ENCODE peak calls at places on chromosomes 1 and 21, in five cellular contexts. B, P, X, Y and R are unnamed samples.
A peak's percentile ranks its signal among the peaks of the same experiment; 100 is the strongest.

GRCh38 chr1:35047188-35047858 is 15.6 kb upstream of the ZMYM6 start:
- DNase-seq in B (no peak), P (no peak), X (peak; percentile 89), Y (peak; percentile 98), R (peak; percentile 69)

GRCh38 chr1:155309423-155310021 is 856 bp downstream of the FDPS start:
- DNase-seq in B (no peak), P (no peak), X (peak; percentile 40), Y (peak; percentile 44), R (peak; percentile 30)

GRCh38 chr21:40054403-40054802 is 187.2 kb downstream of the PCP4 start:
- DNase-seq in B (no peak), P (no peak), X (no peak), Y (peak; percentile 27), R (peak; percentile 15)

GRCh38 chr1:47870480-47870879 is 126.7 kb downstream of the TRABD2B start:
- DNase-seq in B (no peak), P (no peak), X (no peak), Y (peak; percentile 9), R (no peak)

GRCh38 chr21:42195378-42196031 is 23.4 kb upstream of the ABCG1 start:
- DNase-seq in B (no peak), P (no peak), X (no peak), Y (no peak), R (peak; percentile 49)

GRCh38 chr1:209456878-209457277 is 126.6 kb upstream of the CAMK1G start:
- DNase-seq in B (no peak), P (no peak), X (peak; percentile 68), Y (peak; percentile 72), R (no peak)

GRCh38 chr1:178172939-178173338 is 79.0 kb downstream of the RASAL2 start:
- DNase-seq in B (no peak), P (no peak), X (peak; percentile 13), Y (peak; percentile 91), R (no peak)

GRCh38 chr21:28256420-28256831 is 736.3 kb downstream of the LTN1 start:
- DNase-seq in B (no peak), P (no peak), X (no peak), Y (peak; percentile 66), R (no peak)

GRCh38 chr1:11568687-11569086 is 85.5 kb downstream of the FBXO2 start:
- DNase-seq in B (no peak), P (no peak), X (peak; percentile 65), Y (peak; percentile 50), R (no peak)

GRCh38 chr1:50775740-50776139 is 184.3 kb downstream of the FAF1 start:
- DNase-seq in B (no peak), P (no peak), X (no peak), Y (no peak), R (no peak)

GRCh38 chr1:4084053-4084431 is 184.0 kb upstream of the C1orf174 start:
- DNase-seq in B (no peak), P (no peak), X (no peak), Y (no peak), R (no peak)

GRCh38 chr1:1755426-1755825 is 22.8 kb downstream of the NADK start:
- DNase-seq in B (no peak), P (no peak), X (no peak), Y (no peak), R (no peak)

GRCh38 chr1:166730299-166730888 is 108.9 kb upstream of the POGK start:
- DNase-seq in B (no peak), P (no peak), X (peak; percentile 4), Y (peak; percentile 59), R (peak; percentile 74)

GRCh38 chr1:110786802-110787327 is 86.1 kb upstream of the CD53 start:
- DNase-seq in B (no peak), P (no peak), X (no peak), Y (no peak), R (no peak)

GRCh38 chr21:22961248-22961647 is 1963.0 kb downstream of the NCAM2 start:
- DNase-seq in B (no peak), P (no peak), X (no peak), Y (no peak), R (no peak)

GRCh38 chr1:105072850-105073249 is 1323.2 kb downstream of the AMY1C start:
- DNase-seq in B (no peak), P (peak; percentile 23), X (no peak), Y (no peak), R (no peak)

GRCh38 chr1:110003747-110004428 is 19.3 kb downstream of the AHCYL1 start:
- DNase-seq in B (peak; percentile 41), P (peak; percentile 38), X (peak; percentile 85), Y (peak; percentile 99), R (peak; percentile 97)

GRCh38 chr1:15220825-15221431 is 26.1 kb upstream of the FHAD1 start:
- DNase-seq in B (no peak), P (no peak), X (no peak), Y (no peak), R (no peak)

GRCh38 chr1:6210606-6211355 is 4.9 kb downstream of the RNF207 start:
- DNase-seq in B (no peak), P (no peak), X (no peak), Y (no peak), R (no peak)

GRCh38 chr1:51504806-51505525 is 14.1 kb downstream of the EPS15 start:
- DNase-seq in B (no peak), P (no peak), X (no peak), Y (no peak), R (no peak)

GRCh38 chr1:200771625-200772555 is 33.2 kb downstream of the CAMSAP2 start:
- DNase-seq in B (no peak), P (no peak), X (peak; percentile 37), Y (peak; percentile 59), R (no peak)

GRCh38 chr1:221458430-221459156 is 283.3 kb downstream of the DUSP10 start:
- DNase-seq in B (no peak), P (no peak), X (no peak), Y (peak; percentile 46), R (peak; percentile 1)

GRCh38 chr1:119595606-119596005 is 52.5 kb downstream of the ZNF697 start:
- DNase-seq in B (no peak), P (no peak), X (no peak), Y (no peak), R (no peak)

GRCh38 chr21:36065497-36066036 is 4.3 kb upstream of the CBR1 start:
- DNase-seq in B (no peak), P (no peak), X (peak; percentile 87), Y (peak; percentile 87), R (no peak)

GRCh38 chr1:231315887-231316286 is 21.8 kb downstream of the EXOC8 start:
- DNase-seq in B (no peak), P (peak; percentile 80), X (peak; percentile 22), Y (peak; percentile 46), R (peak; percentile 34)

GRCh38 chr1:165443539-165444289 is 1.2 kb downstream of the RXRG start:
- DNase-seq in B (no peak), P (peak; percentile 18), X (no peak), Y (no peak), R (no peak)

GRCh38 chr21:41431788-41432548 is 5.9 kb downstream of the MX1 start:
- DNase-seq in B (no peak), P (no peak), X (no peak), Y (no peak), R (no peak)

GRCh38 chr1:228058981-228059535 is 23.4 kb upstream of the ARF1 start:
- DNase-seq in B (no peak), P (no peak), X (no peak), Y (no peak), R (no peak)

GRCh38 chr21:33266050-33266783 is at the start of gene IL10RB:
- DNase-seq in B (peak; percentile 39), P (peak; percentile 71), X (peak; percentile 45), Y (peak; percentile 66), R (peak; percentile 63)

GRCh38 chr1:162283657-162284056 is 93.0 kb downstream of the SPATA46 start:
- DNase-seq in B (no peak), P (no peak), X (no peak), Y (no peak), R (no peak)

GRCh38 chr1:38005195-38006007 is at the start of gene FHL3:
- DNase-seq in B (no peak), P (peak; percentile 84), X (peak; percentile 18), Y (peak; percentile 53), R (peak; percentile 76)

GRCh38 chr1:10033359-10033845 is 644 bp downstream of the UBE4B start:
- DNase-seq in B (peak; percentile 72), P (peak; percentile 25), X (peak; percentile 41), Y (peak; percentile 73), R (peak; percentile 9)

GRCh38 chr1:218250492-218250891 is 34.6 kb upstream of the RRP15 start:
- DNase-seq in B (no peak), P (no peak), X (no peak), Y (no peak), R (no peak)

GRCh38 chr1:215439549-215439948 is 127.6 kb upstream of the KCTD3 start:
- DNase-seq in B (no peak), P (no peak), X (no peak), Y (no peak), R (no peak)

GRCh38 chr1:79259390-79260336 is 253.1 kb upstream of the ADGRL4 start:
- DNase-seq in B (no peak), P (no peak), X (peak; percentile 10), Y (peak; percentile 47), R (no peak)